ENCODE peak calls at places on chromosome 6, in nine cellular contexts. One of them, this sample, is unnamed.

GRCh38 chr6:5752282-5752681 is 254.4 kb downstream of the NRN1 start:
- DNase-seq in left cardiac atrium: no peak
- DNase-seq in GM04503: peak; percentile 68
- DNase-seq in small intestine: no peak
- DNase-seq in omental fat pad: no peak
- DNase-seq in NCI-H82: peak; percentile 99
- DNase-seq in GOT3: no peak
- DNase-seq in glutamatergic neuron: no peak
- DNase-seq in A549: no peak
- DNase-seq in this sample: no peak

GRCh38 chr6:84777888-84778287 is 13.5 kb upstream of the TBX18 start:
- DNase-seq in left cardiac atrium: no peak
- DNase-seq in GM04503: peak; percentile 78
- DNase-seq in small intestine: no peak
- DNase-seq in omental fat pad: no peak
- DNase-seq in NCI-H82: no peak
- DNase-seq in GOT3: no peak
- DNase-seq in glutamatergic neuron: no peak
- DNase-seq in A549: no peak
- DNase-seq in this sample: no peak

GRCh38 chr6:53741417-53741816 is 53.4 kb upstream of the LRRC1 start:
- DNase-seq in left cardiac atrium: peak; percentile 34
- DNase-seq in GM04503: no peak
- DNase-seq in small intestine: no peak
- DNase-seq in omental fat pad: no peak
- DNase-seq in NCI-H82: peak; percentile 19
- DNase-seq in GOT3: no peak
- DNase-seq in glutamatergic neuron: no peak
- DNase-seq in A549: no peak
- DNase-seq in this sample: no peak

GRCh38 chr6:3165631-3166534 is 8.5 kb upstream of the TUBB2A start:
- DNase-seq in left cardiac atrium: no peak
- DNase-seq in GM04503: peak; percentile 21
- DNase-seq in small intestine: no peak
- DNase-seq in omental fat pad: no peak
- DNase-seq in NCI-H82: no peak
- DNase-seq in GOT3: no peak
- DNase-seq in glutamatergic neuron: no peak
- DNase-seq in A549: no peak
- DNase-seq in this sample: no peak

GRCh38 chr6:119446623-119447008 is 97.1 kb upstream of the MAN1A1 start:
- DNase-seq in left cardiac atrium: peak; percentile 41
- DNase-seq in GM04503: peak; percentile 61
- DNase-seq in small intestine: peak; percentile 68
- DNase-seq in omental fat pad: no peak
- DNase-seq in NCI-H82: no peak
- DNase-seq in GOT3: no peak
- DNase-seq in glutamatergic neuron: no peak
- DNase-seq in A549: no peak
- DNase-seq in this sample: no peak

GRCh38 chr6:48658910-48659309 is 547.9 kb upstream of the PTCHD4 start:
- DNase-seq in left cardiac atrium: no peak
- DNase-seq in GM04503: no peak
- DNase-seq in small intestine: no peak
- DNase-seq in omental fat pad: no peak
- DNase-seq in NCI-H82: no peak
- DNase-seq in GOT3: no peak
- DNase-seq in glutamatergic neuron: no peak
- DNase-seq in A549: no peak
- DNase-seq in this sample: no peak

GRCh38 chr6:72968704-72969103 is 256.6 kb downstream of the KHDC1L start:
- DNase-seq in left cardiac atrium: no peak
- DNase-seq in GM04503: no peak
- DNase-seq in small intestine: no peak
- DNase-seq in omental fat pad: no peak
- DNase-seq in NCI-H82: no peak
- DNase-seq in GOT3: no peak
- DNase-seq in glutamatergic neuron: no peak
- DNase-seq in A549: no peak
- DNase-seq in this sample: no peak

GRCh38 chr6:134956032-134956431 is 6.1 kb upstream of the ALDH8A1 start:
- DNase-seq in left cardiac atrium: no peak
- DNase-seq in GM04503: no peak
- DNase-seq in small intestine: no peak
- DNase-seq in omental fat pad: no peak
- DNase-seq in NCI-H82: no peak
- DNase-seq in GOT3: no peak
- DNase-seq in glutamatergic neuron: no peak
- DNase-seq in A549: no peak
- DNase-seq in this sample: no peak

GRCh38 chr6:14849224-14849623 is 396.6 kb upstream of the JARID2 start:
- DNase-seq in left cardiac atrium: no peak
- DNase-seq in GM04503: no peak
- DNase-seq in small intestine: no peak
- DNase-seq in omental fat pad: no peak
- DNase-seq in NCI-H82: no peak
- DNase-seq in GOT3: no peak
- DNase-seq in glutamatergic neuron: no peak
- DNase-seq in A549: no peak
- DNase-seq in this sample: no peak

GRCh38 chr6:160810238-160810637 is 108.2 kb downstream of the PLG start:
- DNase-seq in left cardiac atrium: no peak
- DNase-seq in GM04503: no peak
- DNase-seq in small intestine: no peak
- DNase-seq in omental fat pad: no peak
- DNase-seq in NCI-H82: no peak
- DNase-seq in GOT3: no peak
- DNase-seq in glutamatergic neuron: no peak
- DNase-seq in A549: no peak
- DNase-seq in this sample: no peak

GRCh38 chr6:148981515-148981914 is 234.7 kb downstream of the UST start:
- DNase-seq in left cardiac atrium: no peak
- DNase-seq in GM04503: no peak
- DNase-seq in small intestine: no peak
- DNase-seq in omental fat pad: no peak
- DNase-seq in NCI-H82: no peak
- DNase-seq in GOT3: no peak
- DNase-seq in glutamatergic neuron: no peak
- DNase-seq in A549: no peak
- DNase-seq in this sample: no peak

GRCh38 chr6:56909115-56909907 is 45.6 kb upstream of the BEND6 start:
- DNase-seq in left cardiac atrium: no peak
- DNase-seq in GM04503: no peak
- DNase-seq in small intestine: no peak
- DNase-seq in omental fat pad: no peak
- DNase-seq in NCI-H82: no peak
- DNase-seq in GOT3: no peak
- DNase-seq in glutamatergic neuron: no peak
- DNase-seq in A549: no peak
- DNase-seq in this sample: no peak

GRCh38 chr6:136030131-136030530 is 178.6 kb downstream of the PDE7B start:
- DNase-seq in left cardiac atrium: no peak
- DNase-seq in GM04503: no peak
- DNase-seq in small intestine: no peak
- DNase-seq in omental fat pad: no peak
- DNase-seq in NCI-H82: no peak
- DNase-seq in GOT3: no peak
- DNase-seq in glutamatergic neuron: no peak
- DNase-seq in A549: no peak
- DNase-seq in this sample: no peak

GRCh38 chr6:58419321-58419720 is 1101.9 kb downstream of the PRIM2 start:
- DNase-seq in left cardiac atrium: no peak
- DNase-seq in GM04503: no peak
- DNase-seq in small intestine: no peak
- DNase-seq in omental fat pad: no peak
- DNase-seq in NCI-H82: no peak
- DNase-seq in GOT3: no peak
- DNase-seq in glutamatergic neuron: no peak
- DNase-seq in A549: no peak
- DNase-seq in this sample: no peak

GRCh38 chr6:72328775-72329174 is 293.1 kb upstream of the KCNQ5 start:
- DNase-seq in left cardiac atrium: no peak
- DNase-seq in GM04503: no peak
- DNase-seq in small intestine: no peak
- DNase-seq in omental fat pad: no peak
- DNase-seq in NCI-H82: peak; percentile 10
- DNase-seq in GOT3: no peak
- DNase-seq in glutamatergic neuron: no peak
- DNase-seq in A549: no peak
- DNase-seq in this sample: no peak

GRCh38 chr6:153856929-153857376 is 182.1 kb upstream of the OPRM1 start:
- DNase-seq in left cardiac atrium: no peak
- DNase-seq in GM04503: no peak
- DNase-seq in small intestine: no peak
- DNase-seq in omental fat pad: no peak
- DNase-seq in NCI-H82: no peak
- DNase-seq in GOT3: no peak
- DNase-seq in glutamatergic neuron: no peak
- DNase-seq in A549: no peak
- DNase-seq in this sample: no peak

GRCh38 chr6:13331516-13332348 is 3.4 kb upstream of the TBC1D7 start:
- DNase-seq in left cardiac atrium: no peak
- DNase-seq in GM04503: no peak
- DNase-seq in small intestine: peak; percentile 42
- DNase-seq in omental fat pad: no peak
- DNase-seq in NCI-H82: peak; percentile 50
- DNase-seq in GOT3: no peak
- DNase-seq in glutamatergic neuron: no peak
- DNase-seq in A549: no peak
- DNase-seq in this sample: no peak

GRCh38 chr6:125151715-125152114 is 1.9 kb upstream of the TPD52L1 start:
- DNase-seq in left cardiac atrium: no peak
- DNase-seq in GM04503: no peak
- DNase-seq in small intestine: no peak
- DNase-seq in omental fat pad: no peak
- DNase-seq in NCI-H82: no peak
- DNase-seq in GOT3: no peak
- DNase-seq in glutamatergic neuron: no peak
- DNase-seq in A549: no peak
- DNase-seq in this sample: no peak

GRCh38 chr6:32973934-32974333 is 5.5 kb downstream of the BRD2 start:
- DNase-seq in left cardiac atrium: no peak
- DNase-seq in GM04503: peak; percentile 25
- DNase-seq in small intestine: peak; percentile 53
- DNase-seq in omental fat pad: no peak
- DNase-seq in NCI-H82: peak; percentile 56
- DNase-seq in GOT3: no peak
- DNase-seq in glutamatergic neuron: no peak
- DNase-seq in A549: peak; percentile 48
- DNase-seq in this sample: no peak

GRCh38 chr6:150377211-150377781 is 8.5 kb downstream of the IYD start:
- DNase-seq in left cardiac atrium: no peak
- DNase-seq in GM04503: no peak
- DNase-seq in small intestine: peak; percentile 69
- DNase-seq in omental fat pad: no peak
- DNase-seq in NCI-H82: no peak
- DNase-seq in GOT3: no peak
- DNase-seq in glutamatergic neuron: no peak
- DNase-seq in A549: no peak
- DNase-seq in this sample: no peak

GRCh38 chr6:9139762-9140161 is 704.4 kb upstream of the SLC35B3 start:
- DNase-seq in left cardiac atrium: no peak
- DNase-seq in GM04503: peak; percentile 54
- DNase-seq in small intestine: no peak
- DNase-seq in omental fat pad: no peak
- DNase-seq in NCI-H82: no peak
- DNase-seq in GOT3: no peak
- DNase-seq in glutamatergic neuron: no peak
- DNase-seq in A549: no peak
- DNase-seq in this sample: no peak

GRCh38 chr6:33169286-33170175 is 22.7 kb downstream of the COL11A2 start:
- DNase-seq in left cardiac atrium: no peak
- DNase-seq in GM04503: no peak
- DNase-seq in small intestine: no peak
- DNase-seq in omental fat pad: no peak
- DNase-seq in NCI-H82: no peak
- DNase-seq in GOT3: no peak
- DNase-seq in glutamatergic neuron: no peak
- DNase-seq in A549: no peak
- DNase-seq in this sample: no peak

GRCh38 chr6:137191670-137192069 is 18.2 kb upstream of the IL22RA2 start:
- DNase-seq in left cardiac atrium: no peak
- DNase-seq in GM04503: no peak
- DNase-seq in small intestine: no peak
- DNase-seq in omental fat pad: no peak
- DNase-seq in NCI-H82: no peak
- DNase-seq in GOT3: no peak
- DNase-seq in glutamatergic neuron: no peak
- DNase-seq in A549: no peak
- DNase-seq in this sample: no peak

GRCh38 chr6:36442671-36443497 is at the start of the genes KCTD20 and PXT1:
- DNase-seq in left cardiac atrium: peak; percentile 92
- DNase-seq in GM04503: peak; percentile 39
- DNase-seq in small intestine: peak; percentile 90
- DNase-seq in omental fat pad: peak; percentile 55
- DNase-seq in NCI-H82: peak; percentile 93
- DNase-seq in GOT3: peak; percentile 62
- DNase-seq in glutamatergic neuron: peak; percentile 84
- DNase-seq in A549: peak; percentile 75
- DNase-seq in this sample: peak; percentile 94

GRCh38 chr6:11495565-11496145 is 41.9 kb upstream of the TMEM170B start:
- DNase-seq in left cardiac atrium: no peak
- DNase-seq in GM04503: no peak
- DNase-seq in small intestine: no peak
- DNase-seq in omental fat pad: no peak
- DNase-seq in NCI-H82: peak; percentile 79
- DNase-seq in GOT3: no peak
- DNase-seq in glutamatergic neuron: no peak
- DNase-seq in A549: no peak
- DNase-seq in this sample: no peak

This sample was measured in ascending aorta.